ENCODE peak calls at places on chromosome 11, in six cellular contexts. H is heart right ventricle; N is kidney; K is adrenal gland; V is CD8-positive, alpha-beta T cell; Q is aorta. R is an unnamed sample. For H3K4me1, the result is how much of the 10 kb centered on the place peaks cover.

GRCh38 chr11:110287537-110287936 is 8.9 kb downstream of the RDX start:
- DNase-seq in K (no peak), N (no peak), H (no peak), Q (no peak), V (no peak), R (no peak)

GRCh38 chr11:129458278-129458677 is 82.6 kb downstream of the BARX2 start:
- DNase-seq in V (no peak), Q (no peak), H (no peak), N (no peak), K (no peak), R (no peak)

GRCh38 chr11:8604078-8604723 is 10.2 kb upstream of the STK33 start:
- DNase-seq in Q (peak), N (no peak), V (no peak), H (peak), K (peak), R (peak)

GRCh38 chr11:116641561-116642045 is 131.2 kb downstream of the BUD13 start:
- DNase-seq in K (peak), H (peak), V (no peak), N (peak), Q (no peak), R (no peak)

GRCh38 chr11:8167796-8168195 is 1.0 kb downstream of the RIC3 start:
- DNase-seq in Q (no peak), K (no peak), N (no peak), H (no peak), V (no peak), R (no peak)

GRCh38 chr11:36313073-36313472 is 17.0 kb downstream of the PRR5L start:
- DNase-seq in V (no peak), H (no peak), N (no peak), Q (no peak), K (no peak), R (no peak)

GRCh38 chr11:23023319-23023718 is 163.0 kb upstream of the CCDC179 start:
- DNase-seq in H (no peak), Q (no peak), K (no peak), N (no peak), V (no peak), R (no peak)

GRCh38 chr11:84390441-84391078 is 1104.4 kb upstream of the CCDC90B start:
- DNase-seq in N (no peak), H (no peak), V (no peak), Q (no peak), K (no peak), R (no peak)

GRCh38 chr11:22340803-22341581 is 2.8 kb downstream of the SLC17A6 start:
- DNase-seq in V (no peak), Q (no peak), K (no peak), N (no peak), H (no peak), R (no peak)

GRCh38 chr11:68974421-68975194 is 6.2 kb downstream of the MRGPRD start:
- DNase-seq in K (no peak), H (no peak), N (peak), V (no peak), Q (no peak), R (peak)
- H3K4me3 ChIP-seq in K (no peak), H (no peak), N (no peak), V (no peak), Q (no peak), R (no peak)

GRCh38 chr11:69157822-69158231 is 2.1 kb downstream of the SMIM38 start:
- DNase-seq in V (no peak), Q (no peak), N (no peak), H (no peak), K (no peak), R (no peak)
- H3K4me1 ChIP-seq in V (under half), Q (under half), N (under half), H (half or more), K (under half), R (under half)

DNA sequence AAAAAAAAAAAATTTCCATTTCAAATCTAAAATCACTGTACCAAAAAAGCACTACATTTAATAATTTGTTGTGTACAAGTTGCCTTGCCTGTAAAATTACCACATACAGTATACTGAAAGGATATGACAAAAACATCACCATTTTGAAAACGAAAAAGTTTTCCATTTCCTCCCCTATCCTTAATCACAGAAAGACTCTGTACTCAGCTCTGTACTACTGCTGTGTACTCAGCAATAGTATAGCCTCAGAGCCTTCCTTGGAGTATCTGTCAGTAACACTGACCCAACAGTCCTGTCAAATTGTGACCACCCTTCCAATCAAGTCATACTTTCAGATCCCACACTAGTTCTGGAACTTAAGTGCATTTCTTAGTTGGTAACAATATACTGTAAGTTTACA is 48.0 kb downstream of the CELF1 start:
- DNase-seq in N (no peak), V (no peak), K (no peak), Q (no peak), H (no peak), R (no peak)
- H3K27ac ChIP-seq in N (no peak), V (no peak), K (no peak), Q (no peak), H (no peak), R (no peak)

GRCh38 chr11:109140426-109140825 is 281.6 kb upstream of the C11orf87 start:
- DNase-seq in Q (no peak), N (no peak), V (no peak), H (no peak), K (no peak), R (no peak)
- H3K4me3 ChIP-seq in Q (no peak), N (no peak), V (no peak), H (no peak), K (no peak), R (no peak)

DNA sequence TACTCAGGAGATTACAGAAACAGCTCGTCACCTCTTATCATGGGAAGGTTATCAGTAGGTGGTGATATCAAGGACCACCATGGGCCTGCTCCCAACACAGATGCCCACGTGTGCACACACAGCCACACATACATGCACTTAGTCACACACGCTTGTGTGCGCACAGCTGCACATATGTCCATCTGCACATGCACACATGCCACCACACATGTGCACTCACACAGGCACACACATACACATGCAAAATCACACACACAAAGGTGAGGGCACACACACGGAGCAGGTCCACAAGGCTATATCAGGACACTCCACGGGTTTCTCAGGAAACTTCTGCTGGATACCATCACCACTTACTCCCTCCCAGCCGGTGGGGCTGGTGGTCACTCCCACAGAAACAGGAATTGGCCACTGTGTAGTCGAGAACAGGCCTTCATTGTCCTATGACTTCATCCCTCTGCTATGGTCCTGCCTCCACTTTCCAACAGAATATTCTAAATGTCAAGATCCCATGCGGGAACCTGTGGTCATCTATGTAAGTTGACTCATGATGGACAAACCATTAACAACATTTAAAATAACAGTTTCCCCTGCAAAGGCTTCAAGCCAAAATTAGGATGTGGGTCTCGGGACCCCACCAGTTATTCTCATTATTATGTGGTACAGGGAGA is 2.2 kb downstream of the C11orf24 start:
- DNase-seq in V (no peak), K (no peak), Q (no peak), N (no peak), H (no peak), R (no peak)
- H3K4me1 ChIP-seq in V (under half), K (under half), Q (under half), N (under half), H (under half), R (under half)

GRCh38 chr11:73340164-73340563 is 32.1 kb downstream of the ARHGEF17 start:
- DNase-seq in N (no peak), V (no peak), H (no peak), K (no peak), Q (no peak), R (no peak)
- H3K27ac ChIP-seq in N (no peak), V (no peak), H (no peak), K (no peak), Q (no peak), R (peak)

R was measured in sigmoid colon.